ENCODE peak calls at places on chromosomes 16 and 17, in four cellular contexts. One of them, this sample, is unnamed.

GRCh38 chr16:85555549-85556455 is 57.3 kb upstream of the GSE1 start:
- DNase-seq in nucleus accumbens: no peak
- DNase-seq in EL: peak
- DNase-seq in activated CD4-positive, CD25-positive, alpha-beta regulatory T cell: no peak
- DNase-seq in this sample: peak

GRCh38 chr17:76090517-76091135 is 11.6 kb downstream of the ZACN start:
- DNase-seq in nucleus accumbens: no peak
- DNase-seq in EL: no peak
- DNase-seq in activated CD4-positive, CD25-positive, alpha-beta regulatory T cell: no peak
- DNase-seq in this sample: no peak

GRCh38 chr16:11384184-11384955 is 39.1 kb downstream of the RMI2 start:
- DNase-seq in nucleus accumbens: no peak
- DNase-seq in EL: no peak
- DNase-seq in activated CD4-positive, CD25-positive, alpha-beta regulatory T cell: no peak
- DNase-seq in this sample: no peak

GRCh38 chr17:65154770-65155589 is 17.8 kb downstream of the RGS9 start:
- DNase-seq in nucleus accumbens: no peak
- DNase-seq in EL: peak
- DNase-seq in activated CD4-positive, CD25-positive, alpha-beta regulatory T cell: no peak
- DNase-seq in this sample: no peak

GRCh38 chr16:56368545-56368944 is 56.8 kb downstream of the AMFR start:
- DNase-seq in nucleus accumbens: no peak
- DNase-seq in EL: no peak
- DNase-seq in activated CD4-positive, CD25-positive, alpha-beta regulatory T cell: no peak
- DNase-seq in this sample: no peak

GRCh38 chr17:41773190-41773588 is 13.3 kb downstream of the JUP start:
- DNase-seq in nucleus accumbens: no peak
- DNase-seq in EL: peak
- DNase-seq in activated CD4-positive, CD25-positive, alpha-beta regulatory T cell: no peak
- DNase-seq in this sample: peak

GRCh38 chr16:12163970-12164369 is 187.4 kb downstream of the SNX29 start:
- DNase-seq in nucleus accumbens: no peak
- DNase-seq in EL: no peak
- DNase-seq in activated CD4-positive, CD25-positive, alpha-beta regulatory T cell: no peak
- DNase-seq in this sample: no peak

GRCh38 chr16:87278191-87279093 is 38.8 kb downstream of the C16orf95 start:
- DNase-seq in nucleus accumbens: peak
- DNase-seq in EL: peak
- DNase-seq in activated CD4-positive, CD25-positive, alpha-beta regulatory T cell: peak
- DNase-seq in this sample: peak

GRCh38 chr16:23071202-23072083 is 77.8 kb downstream of the USP31 start:
- DNase-seq in nucleus accumbens: no peak
- DNase-seq in EL: no peak
- DNase-seq in activated CD4-positive, CD25-positive, alpha-beta regulatory T cell: no peak
- DNase-seq in this sample: peak

GRCh38 chr17:740240-741055 is 8.1 kb downstream of the TLCD3A start:
- DNase-seq in nucleus accumbens: no peak
- DNase-seq in EL: no peak
- DNase-seq in activated CD4-positive, CD25-positive, alpha-beta regulatory T cell: no peak
- DNase-seq in this sample: no peak

GRCh38 chr17:42675348-42675983 is 1.3 kb downstream of the PLEKHH3 start:
- DNase-seq in nucleus accumbens: no peak
- DNase-seq in EL: peak
- DNase-seq in activated CD4-positive, CD25-positive, alpha-beta regulatory T cell: no peak
- DNase-seq in this sample: no peak

GRCh38 chr16:1757714-1758461 is 13.5 kb downstream of the NME3 start:
- DNase-seq in nucleus accumbens: no peak
- DNase-seq in EL: no peak
- DNase-seq in activated CD4-positive, CD25-positive, alpha-beta regulatory T cell: no peak
- DNase-seq in this sample: no peak

GRCh38 chr16:80671281-80671849 is 130.6 kb downstream of the DYNLRB2 start:
- DNase-seq in nucleus accumbens: no peak
- DNase-seq in EL: no peak
- DNase-seq in activated CD4-positive, CD25-positive, alpha-beta regulatory T cell: no peak
- DNase-seq in this sample: no peak

GRCh38 chr17:79563237-79564013 is 47.4 kb downstream of the RBFOX3 start:
- DNase-seq in nucleus accumbens: no peak
- DNase-seq in EL: peak
- DNase-seq in activated CD4-positive, CD25-positive, alpha-beta regulatory T cell: no peak
- DNase-seq in this sample: no peak

GRCh38 chr17:80429356-80430275 is 14.6 kb downstream of the ENDOV start:
- DNase-seq in nucleus accumbens: no peak
- DNase-seq in EL: no peak
- DNase-seq in activated CD4-positive, CD25-positive, alpha-beta regulatory T cell: no peak
- DNase-seq in this sample: no peak

GRCh38 chr16:11025120-11025531 is 80.8 kb downstream of the CLEC16A start:
- DNase-seq in nucleus accumbens: no peak
- DNase-seq in EL: no peak
- DNase-seq in activated CD4-positive, CD25-positive, alpha-beta regulatory T cell: no peak
- DNase-seq in this sample: no peak

GRCh38 chr17:12429125-12429524 is 236.6 kb upstream of the MYOCD start:
- DNase-seq in nucleus accumbens: no peak
- DNase-seq in EL: no peak
- DNase-seq in activated CD4-positive, CD25-positive, alpha-beta regulatory T cell: no peak
- DNase-seq in this sample: no peak

GRCh38 chr17:17351901-17352781 is 49.0 kb downstream of the NT5M start:
- DNase-seq in nucleus accumbens: no peak
- DNase-seq in EL: peak
- DNase-seq in activated CD4-positive, CD25-positive, alpha-beta regulatory T cell: no peak
- DNase-seq in this sample: peak

GRCh38 chr17:40518401-40519088 is 17.1 kb upstream of the TNS4 start:
- DNase-seq in nucleus accumbens: no peak
- DNase-seq in EL: peak
- DNase-seq in activated CD4-positive, CD25-positive, alpha-beta regulatory T cell: no peak
- DNase-seq in this sample: no peak

This sample was measured in hepatic stellate cell.